ENCODE peak calls at places on chromosomes 2 and 18, in eight cellular contexts. L is astrocyte of the spinal cord, O is ovary, R is heart right ventricle, B is GM12865, A is fibroblast of the aortic adventitia, S is GM13976, X is OCI-LY7. F is an unnamed sample.

GRCh38 chr2:176157499-176158305 is 595 bp downstream of the HOXD3 start:
- DNase-seq in L (no peak), O (peak), R (no peak), B (no peak), A (no peak), S (no peak), X (no peak), F (no peak)

GRCh38 chr2:15225131-15225530 is 336.0 kb downstream of the NBAS start:
- DNase-seq in L (no peak), O (no peak), R (no peak), B (no peak), A (no peak), S (no peak), X (no peak), F (no peak)

GRCh38 chr18:77635441-77635840 is 385.8 kb downstream of the GALR1 start:
- DNase-seq in L (no peak), O (peak), R (peak), B (no peak), A (peak), S (no peak), X (no peak), F (no peak)

GRCh38 chr2:173884403-173884802 is 80.8 kb downstream of the SP3 start:
- DNase-seq in L (peak), O (peak), R (peak), B (peak), A (peak), S (no peak), X (peak), F (no peak)

GRCh38 chr2:15560404-15560987 is 638 bp downstream of the NBAS start:
- DNase-seq in L (peak), O (peak), R (no peak), B (peak), A (peak), S (peak), X (peak), F (no peak)

GRCh38 chr2:10960606-10961489 is 49.1 kb downstream of the KCNF1 start:
- DNase-seq in L (no peak), O (no peak), R (no peak), B (no peak), A (no peak), S (no peak), X (no peak), F (no peak)

GRCh38 chr18:74972354-74972753 is 236.6 kb downstream of the PTGR3 start:
- DNase-seq in L (no peak), O (no peak), R (no peak), B (no peak), A (no peak), S (no peak), X (no peak), F (no peak)

GRCh38 chr2:142716463-142717242 is 160.8 kb upstream of the KYNU start:
- DNase-seq in L (peak), O (no peak), R (peak), B (no peak), A (peak), S (no peak), X (no peak), F (no peak)

GRCh38 chr2:203191958-203192357 is 46.9 kb upstream of the CYP20A1 start:
- DNase-seq in L (no peak), O (no peak), R (no peak), B (no peak), A (no peak), S (no peak), X (no peak), F (no peak)

GRCh38 chr2:195313976-195314375 is 343.1 kb upstream of the SLC39A10 start:
- DNase-seq in L (no peak), O (no peak), R (no peak), B (peak), A (no peak), S (no peak), X (no peak), F (no peak)

GRCh38 chr18:10120622-10121021 is 206.8 kb downstream of the VAPA start:
- DNase-seq in L (no peak), O (no peak), R (no peak), B (no peak), A (no peak), S (no peak), X (no peak), F (no peak)

GRCh38 chr18:61894751-61895524 is 2.1 kb upstream of the RNF152 start:
- DNase-seq in L (no peak), O (no peak), R (no peak), B (no peak), A (no peak), S (peak), X (no peak), F (no peak)

GRCh38 chr2:10225291-10226031 is 77.2 kb upstream of the HPCAL1 start:
- DNase-seq in L (no peak), O (peak), R (no peak), B (no peak), A (no peak), S (no peak), X (no peak), F (no peak)

GRCh38 chr18:76610933-76611749 is 116.1 kb upstream of the ZNF516 start:
- DNase-seq in L (peak), O (peak), R (no peak), B (no peak), A (peak), S (no peak), X (no peak), F (no peak)

GRCh38 chr2:204261776-204262175 is 283.5 kb upstream of the PARD3B start:
- DNase-seq in L (no peak), O (no peak), R (no peak), B (no peak), A (no peak), S (no peak), X (no peak), F (no peak)

GRCh38 chr2:98902209-98903063 is 33.6 kb downstream of the CRACDL start:
- DNase-seq in L (no peak), O (no peak), R (no peak), B (no peak), A (no peak), S (no peak), X (no peak), F (no peak)

GRCh38 chr2:161780881-161781280 is 156.7 kb downstream of the SLC4A10 start:
- DNase-seq in L (no peak), O (no peak), R (no peak), B (peak), A (no peak), S (no peak), X (no peak), F (no peak)

GRCh38 chr2:44010266-44010665 is 14.5 kb upstream of the LRPPRC start:
- DNase-seq in L (no peak), O (no peak), R (no peak), B (no peak), A (no peak), S (no peak), X (no peak), F (no peak)

GRCh38 chr2:219104107-219105050 is 43.7 kb upstream of the IHH start:
- DNase-seq in L (peak), O (no peak), R (no peak), B (peak), A (peak), S (peak), X (peak), F (no peak)

GRCh38 chr2:239305771-239306170 is 95.0 kb downstream of the HDAC4 start:
- DNase-seq in L (no peak), O (peak), R (no peak), B (no peak), A (no peak), S (no peak), X (no peak), F (no peak)

GRCh38 chr2:241129086-241129871 is 20.0 kb downstream of the PASK start:
- DNase-seq in L (no peak), O (no peak), R (no peak), B (peak), A (no peak), S (no peak), X (no peak), F (no peak)

GRCh38 chr2:108621689-108622681 is 87.7 kb downstream of the LIMS1 start:
- DNase-seq in L (no peak), O (no peak), R (no peak), B (no peak), A (no peak), S (no peak), X (no peak), F (no peak)

GRCh38 chr2:25304339-25304728 is 37.4 kb downstream of the DNMT3A start:
- DNase-seq in L (no peak), O (peak), R (no peak), B (no peak), A (no peak), S (no peak), X (no peak), F (no peak)

GRCh38 chr2:121210691-121211090 is 74.3 kb downstream of the TFCP2L1 start:
- DNase-seq in L (no peak), O (no peak), R (no peak), B (no peak), A (no peak), S (no peak), X (no peak), F (no peak)

GRCh38 chr2:85430780-85431601 is 12.5 kb downstream of the SH2D6 start:
- DNase-seq in L (no peak), O (peak), R (no peak), B (no peak), A (no peak), S (no peak), X (no peak), F (no peak)

GRCh38 chr2:55763721-55764120 is 70.1 kb upstream of the PNPT1 start:
- DNase-seq in L (no peak), O (no peak), R (no peak), B (no peak), A (no peak), S (no peak), X (no peak), F (no peak)

GRCh38 chr2:219622472-219622871 is 5.0 kb upstream of the SLC4A3 start:
- DNase-seq in L (no peak), O (no peak), R (no peak), B (no peak), A (peak), S (no peak), X (no peak), F (no peak)

GRCh38 chr2:208415255-208415654 is 8.7 kb downstream of the PTH2R start:
- DNase-seq in L (no peak), O (no peak), R (no peak), B (peak), A (no peak), S (no peak), X (no peak), F (no peak)

DNA sequence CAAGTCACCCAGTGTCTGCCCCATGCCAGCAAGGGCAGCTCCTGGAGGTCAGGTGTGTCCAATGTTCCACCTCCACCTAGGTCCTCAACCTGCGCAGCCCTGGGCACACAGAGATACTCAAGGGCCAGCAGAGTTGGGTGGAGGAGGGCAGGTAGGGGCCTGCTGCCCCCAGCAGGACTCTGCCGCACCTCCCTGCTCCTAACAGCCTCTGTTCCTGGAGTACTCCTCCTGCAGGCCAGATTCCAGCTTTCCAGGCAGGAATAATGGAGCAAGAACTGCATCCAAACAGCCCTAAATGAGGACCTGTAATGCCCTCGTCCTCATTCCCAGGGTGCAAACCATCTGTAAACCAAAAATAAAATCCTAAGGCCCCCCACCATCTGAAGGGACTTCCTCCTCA is 44.4 kb upstream of the ACAA2 start:
- DNase-seq in L (no peak), O (no peak), R (no peak), B (no peak), A (no peak), S (no peak), X (no peak), F (no peak)
- TF ChIP-seq CTCF in L (peak), O (no peak), R (no peak), B (no peak), A (no peak), S (no peak), X (no peak), F (no peak)

GRCh38 chr2:22991844-22992243 is 393.1 kb upstream of the KLHL29 start:
- DNase-seq in L (no peak), O (no peak), R (no peak), B (no peak), A (no peak), S (no peak), X (no peak), F (no peak)
- TF ChIP-seq CTCF in L (no peak), O (no peak), R (peak), B (no peak), A (no peak), S (no peak), X (peak), F (no peak)

GRCh38 chr2:168890006-168890782 is at the start of gene SPC25:
- DNase-seq in L (peak), O (peak), R (peak), B (peak), A (peak), S (peak), X (peak), F (peak)
- TF ChIP-seq CTCF in L (no peak), O (peak), R (no peak), B (no peak), A (peak), S (no peak), X (no peak), F (no peak)

DNA sequence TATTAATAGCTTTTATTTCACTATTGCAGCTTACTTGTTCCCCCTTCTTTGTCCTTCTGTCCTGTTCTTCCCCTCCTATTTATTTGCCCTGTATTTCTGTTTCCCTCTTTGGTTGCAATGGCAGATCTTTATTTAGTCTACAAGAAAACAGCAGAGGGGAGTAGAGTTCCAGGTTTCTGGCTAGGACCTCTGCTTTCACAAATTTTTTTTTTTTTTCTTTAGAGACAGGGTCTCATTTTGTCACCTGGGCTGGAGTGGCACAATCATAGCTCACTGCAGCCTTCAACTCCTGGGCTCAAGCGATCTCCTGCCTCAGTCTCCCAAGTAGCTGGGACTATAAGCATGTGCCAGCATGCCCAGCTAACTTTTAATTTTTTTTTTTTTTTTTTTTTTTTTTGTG is 188.1 kb upstream of the SPRED2 start:
- DNase-seq in L (no peak), O (no peak), R (no peak), B (no peak), A (no peak), S (no peak), X (no peak), F (no peak)
- TF ChIP-seq CTCF in L (no peak), O (no peak), R (no peak), B (no peak), A (no peak), S (no peak), X (peak), F (no peak)

DNA sequence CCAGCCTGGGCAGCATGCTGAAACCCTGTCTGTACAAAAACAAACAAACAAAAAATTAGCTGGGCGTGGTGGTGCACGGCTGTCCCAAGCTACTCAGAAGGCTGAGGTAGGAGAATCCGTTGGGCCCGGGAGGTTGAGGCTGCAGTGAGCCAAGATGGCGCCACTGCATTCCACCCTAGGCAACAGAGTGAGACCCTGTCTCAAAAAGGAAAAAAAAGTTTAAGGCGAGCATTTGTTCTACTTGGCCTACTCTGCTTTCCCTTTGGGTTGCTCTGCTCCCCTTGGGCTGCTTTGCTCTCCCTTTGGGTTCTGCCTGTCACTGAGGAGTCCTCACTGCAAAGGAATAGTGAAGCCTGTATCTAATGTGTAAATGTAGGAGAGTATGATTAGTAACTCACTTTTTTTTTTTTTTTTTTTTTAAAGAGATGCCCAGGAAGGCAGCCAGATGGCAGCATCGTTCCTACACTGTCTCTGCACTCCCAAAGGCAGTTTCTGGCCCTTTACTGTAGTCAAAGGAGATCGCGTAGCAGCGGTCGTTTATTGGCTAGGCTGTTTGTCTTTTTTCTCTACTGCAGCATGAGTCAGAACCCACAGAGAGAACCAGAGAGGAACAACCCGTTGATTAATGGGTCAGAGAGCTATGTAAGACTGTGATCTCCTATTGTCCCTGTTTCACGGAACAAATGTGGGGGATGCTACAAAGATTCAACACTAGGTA is 118.3 kb upstream of the CWC22 start:
- DNase-seq in L (peak), O (peak), R (peak), B (peak), A (peak), S (peak), X (peak), F (no peak)
- TF ChIP-seq CTCF in L (peak), O (peak), R (peak), B (peak), A (peak), S (peak), X (peak), F (peak)

GRCh38 chr18:79532690-79533058 is 136.9 kb downstream of the NFATC1 start:
- DNase-seq in L (no peak), O (peak), R (no peak), B (no peak), A (no peak), S (no peak), X (no peak), F (no peak)
- TF ChIP-seq CTCF in L (no peak), O (no peak), R (no peak), B (no peak), A (no peak), S (no peak), X (no peak), F (no peak)

DNA sequence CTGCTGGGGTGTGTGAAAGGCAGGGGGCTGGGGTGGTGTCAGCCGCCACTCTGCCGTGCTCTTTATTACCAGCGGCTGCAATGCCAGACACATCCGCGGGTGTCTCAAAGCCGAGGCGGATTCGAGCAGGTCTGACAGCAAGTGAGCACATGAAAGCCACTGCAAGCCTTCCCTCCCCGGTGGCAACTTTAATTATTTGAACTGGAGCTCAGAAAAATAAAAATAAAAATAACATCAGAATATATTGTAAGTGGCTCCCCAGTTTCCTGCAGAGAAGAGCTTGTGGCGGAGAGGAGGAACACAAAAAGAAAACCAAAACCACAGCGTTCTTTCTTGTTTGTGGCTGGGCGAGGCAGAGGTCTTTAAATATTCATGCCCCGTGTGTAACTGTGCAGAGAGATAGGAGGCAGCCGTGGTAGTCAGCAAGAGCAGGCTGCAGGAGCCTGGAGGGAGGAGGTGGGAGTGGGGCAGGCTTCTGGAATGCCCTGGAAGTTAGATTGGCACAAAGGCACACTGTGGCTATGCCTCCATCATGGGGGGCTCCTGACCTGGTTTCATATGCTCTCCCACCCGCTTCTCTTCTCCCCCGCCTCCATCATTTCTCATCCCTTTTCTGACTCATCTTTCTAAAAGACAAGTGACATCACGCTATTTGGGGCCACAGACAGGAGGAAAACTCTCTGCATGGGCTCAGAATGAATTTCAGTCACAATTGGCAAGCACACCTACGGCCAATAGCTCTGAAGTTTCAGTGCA is 199.8 kb downstream of the CLIP4 start:
- DNase-seq in L (peak), O (no peak), R (no peak), B (peak), A (no peak), S (peak), X (peak), F (peak)
- TF ChIP-seq CTCF in L (peak), O (no peak), R (no peak), B (peak), A (no peak), S (no peak), X (peak), F (peak)